ENCODE peak calls at places on chromosome 5, in five cellular contexts. I is thyroid gland, Q is heart right ventricle, J is choroid plexus epithelial cell, Y is A549. R is an unnamed sample.

GRCh38 chr5:135533346-135533745 is 2.4 kb downstream of the NEUROG1 start:
- DNase-seq in I (no peak), Q (no peak), J (no peak), Y (no peak), R (no peak)

GRCh38 chr5:139223481-139223880 is 25.3 kb upstream of the SIL1 start:
- DNase-seq in I (no peak), Q (no peak), J (no peak), Y (no peak), R (no peak)

GRCh38 chr5:108753877-108754276 is 6.2 kb downstream of the FER start:
- DNase-seq in I (no peak), Q (no peak), J (peak), Y (no peak), R (no peak)

GRCh38 chr5:108727154-108727638 is 20.5 kb upstream of the FER start:
- DNase-seq in I (peak), Q (peak), J (peak), Y (no peak), R (peak)

GRCh38 chr5:87435144-87435694 is 22.5 kb upstream of the CCNH start:
- DNase-seq in I (no peak), Q (no peak), J (no peak), Y (no peak), R (no peak)

GRCh38 chr5:159185773-159186172 is 23.6 kb downstream of the RNF145 start:
- DNase-seq in I (no peak), Q (no peak), J (no peak), Y (no peak), R (no peak)

GRCh38 chr5:124634228-124634819 is 112.1 kb downstream of the ZNF608 start:
- DNase-seq in I (no peak), Q (no peak), J (no peak), Y (no peak), R (no peak)

GRCh38 chr5:40866844-40867243 is 25.7 kb downstream of the CARD6 start:
- DNase-seq in I (no peak), Q (no peak), J (no peak), Y (no peak), R (no peak)

GRCh38 chr5:18281947-18282557 is 647.8 kb downstream of the TAF11L14 start:
- DNase-seq in I (no peak), Q (no peak), J (peak), Y (peak), R (peak)

GRCh38 chr5:132221781-132222648 is 5.6 kb downstream of the P4HA2 start:
- DNase-seq in I (no peak), Q (peak), J (peak), Y (no peak), R (no peak)
- TF ChIP-seq CTCF in I (no peak), Q (no peak), J (peak), Y (no peak), R (no peak)

GRCh38 chr5:98994636-98995035 is 65.8 kb upstream of the CHD1 start:
- DNase-seq in I (no peak), Q (no peak), J (no peak), Y (no peak), R (no peak)

GRCh38 chr5:98993512-98993911 is 64.7 kb upstream of the CHD1 start:
- DNase-seq in I (no peak), Q (no peak), J (no peak), Y (no peak), R (no peak)

GRCh38 chr5:99000221-99000620 is 71.4 kb upstream of the CHD1 start:
- DNase-seq in I (no peak), Q (no peak), J (no peak), Y (no peak), R (no peak)

GRCh38 chr5:98999631-99000030 is 70.8 kb upstream of the CHD1 start:
- DNase-seq in I (no peak), Q (no peak), J (no peak), Y (no peak), R (no peak)

DNA sequence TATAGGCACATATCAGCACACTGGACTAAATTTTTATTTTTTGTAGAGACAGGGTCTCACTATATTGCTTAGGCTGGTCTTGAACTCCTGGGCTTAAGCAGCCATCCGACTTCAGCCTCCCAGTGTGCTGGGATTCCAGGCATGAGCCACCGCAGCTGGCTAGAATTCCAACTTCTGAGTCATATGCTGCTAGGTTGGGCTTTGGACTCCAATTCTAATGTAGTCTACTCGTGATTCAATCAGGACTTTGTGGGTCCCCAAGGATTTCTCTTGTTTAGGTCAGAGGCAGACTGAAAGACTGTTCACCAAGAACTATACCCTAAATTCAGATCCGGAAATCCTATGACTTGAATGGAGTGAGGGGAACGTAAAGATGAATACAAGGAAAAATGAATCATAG is 68.2 kb upstream of the CHD1 start:
- DNase-seq in I (no peak), Q (no peak), J (peak), Y (peak), R (no peak)
- TF ChIP-seq CTCF in I (no peak), Q (no peak), J (no peak), Y (no peak), R (no peak)

GRCh38 chr5:163437309-163438182 is at the start of gene CCNG1:
- DNase-seq in I (peak), Q (peak), J (peak), Y (peak), R (peak)
- TF ChIP-seq CTCF in I (no peak), Q (no peak), J (no peak), Y (no peak), R (no peak)

GRCh38 chr5:90297045-90297764 is 112.4 kb downstream of the CETN3 start:
- DNase-seq in I (no peak), Q (no peak), J (no peak), Y (no peak), R (no peak)

GRCh38 chr5:90290648-90291047 is 118.9 kb downstream of the CETN3 start:
- DNase-seq in I (no peak), Q (no peak), J (no peak), Y (no peak), R (no peak)

GRCh38 chr5:90289837-90290236 is 119.7 kb downstream of the CETN3 start:
- DNase-seq in I (no peak), Q (no peak), J (peak), Y (no peak), R (no peak)

GRCh38 chr5:90293931-90294330 is 115.6 kb downstream of the CETN3 start:
- DNase-seq in I (no peak), Q (no peak), J (peak), Y (peak), R (no peak)

DNA sequence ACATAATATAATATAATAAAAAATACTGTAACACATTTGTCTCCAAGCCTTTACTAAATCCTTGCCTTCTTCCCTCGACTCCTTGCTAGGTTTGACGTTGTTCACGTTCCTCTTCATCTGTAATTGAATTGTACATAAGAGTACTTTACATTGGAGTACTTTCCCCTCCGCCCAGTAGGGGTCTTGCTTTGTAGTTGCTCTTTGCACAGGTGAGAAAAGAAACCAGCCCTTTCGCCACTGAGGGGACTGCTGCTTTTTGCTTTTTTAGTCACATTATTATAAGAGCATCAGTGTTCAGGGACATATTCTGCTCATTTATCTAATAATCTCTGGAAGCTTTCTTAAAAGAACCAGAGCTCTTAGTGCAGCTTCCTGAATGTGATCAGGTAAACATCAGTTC is 115.0 kb downstream of the CETN3 start:
- DNase-seq in I (no peak), Q (no peak), J (no peak), Y (no peak), R (no peak)
- TF ChIP-seq CTCF in I (no peak), Q (no peak), J (no peak), Y (no peak), R (no peak)

DNA sequence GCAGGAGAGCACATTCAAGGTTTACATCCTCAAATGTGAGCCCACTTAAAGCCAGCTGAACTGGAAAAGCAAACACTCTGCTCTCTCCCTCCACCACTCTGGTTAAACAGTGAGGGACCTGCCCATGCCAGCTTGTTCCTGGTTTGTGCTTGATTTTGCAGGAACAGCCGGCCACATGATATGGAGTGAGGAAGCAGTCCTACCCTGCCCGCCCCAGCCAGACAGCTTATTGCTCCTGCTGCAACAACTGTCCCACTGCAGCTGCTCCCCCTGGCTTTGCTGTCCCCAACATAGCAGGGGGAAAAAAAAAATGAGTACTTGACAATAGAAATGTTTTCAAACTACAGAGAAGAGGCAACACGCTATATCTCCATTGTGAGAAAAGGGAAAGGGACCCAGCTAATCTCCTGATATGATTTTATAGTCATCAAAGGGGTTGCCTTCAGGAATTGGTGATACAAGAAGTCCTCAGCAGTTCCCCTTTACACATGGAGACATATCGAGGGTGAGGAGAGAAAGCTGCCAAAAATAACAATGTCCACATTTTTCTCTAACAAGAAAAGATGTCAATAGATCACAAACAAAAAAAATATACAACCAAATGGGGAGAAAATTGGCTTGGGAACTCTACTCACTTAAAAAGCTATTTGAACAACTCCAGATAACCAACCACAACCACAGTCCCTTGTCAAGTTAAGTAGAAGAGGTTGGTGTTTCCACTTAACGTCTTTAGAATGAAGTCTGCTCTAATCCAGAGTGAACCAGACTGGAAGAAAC is 4.6 kb downstream of the MYO10 start:
- DNase-seq in I (peak), Q (no peak), J (peak), Y (no peak), R (no peak)
- TF ChIP-seq CTCF in I (no peak), Q (no peak), J (peak), Y (no peak), R (no peak)

R was measured in GM13977.